ENCODE peak calls at places on chromosomes 16 and 17, in nine cellular contexts. D is CD8-positive, alpha-beta T cell; Q is tibial artery; F is ascending aorta; U is CD8-positive, alpha-beta memory T cell; R is esophagus squamous epithelium; Y is ovary; X is cardiac muscle cell; P is AG04450. K is an unnamed sample.

GRCh38 chr17:59328534-59329095 is 2.8 kb upstream of the YPEL2 start:
- DNase-seq in Q (no peak), P (no peak), F (peak; percentile 62), U (no peak), Y (no peak), X (no peak), D (no peak), R (no peak), K (peak; percentile 37)

GRCh38 chr17:41962768-41963434 is 3.7 kb upstream of the CNP start:
- DNase-seq in D (peak; percentile 69), Y (peak; percentile 84), X (peak; percentile 72), Q (peak; percentile 80), R (no peak), F (peak; percentile 84), U (peak; percentile 50), P (peak; percentile 21), K (peak; percentile 88)

GRCh38 chr17:75250009-75250471 is 11.4 kb downstream of the GGA3 start:
- DNase-seq in F (peak; percentile 81), Q (no peak), P (no peak), Y (no peak), D (peak; percentile 71), R (no peak), X (peak; percentile 70), U (peak; percentile 46), K (no peak)

GRCh38 chr16:17396762-17397498 is 73.8 kb downstream of the XYLT1 start:
- DNase-seq in R (no peak), D (peak; percentile 52), Q (peak; percentile 79), Y (no peak), X (peak; percentile 89), F (no peak), U (peak; percentile 6), P (no peak), K (no peak)

GRCh38 chr17:44400226-44400847 is 10.9 kb upstream of the ITGA2B start:
- DNase-seq in F (no peak), D (no peak), P (peak; percentile 7), R (no peak), U (no peak), Y (no peak), Q (no peak), X (peak; percentile 47), K (no peak)

GRCh38 chr16:25707982-25708583 is 16.3 kb downstream of the HS3ST4 start:
- DNase-seq in Y (no peak), D (no peak), R (no peak), F (no peak), Q (no peak), X (peak; percentile 6), U (no peak), P (no peak), K (peak; percentile 69)

GRCh38 chr17:82613283-82614094 is 34.8 kb downstream of the WDR45B start:
- DNase-seq in Y (no peak), X (no peak), U (no peak), Q (no peak), P (no peak), R (no peak), F (no peak), D (no peak), K (no peak)

GRCh38 chr17:75267146-75267402 is 4.0 kb downstream of the MIF4GD start:
- DNase-seq in D (no peak), F (no peak), X (no peak), Q (no peak), Y (no peak), P (no peak), U (no peak), R (no peak), K (no peak)

GRCh38 chr16:67767953-67768352 is 38.4 kb downstream of the RANBP10 start:
- DNase-seq in P (peak; percentile 39), Y (no peak), R (no peak), X (peak; percentile 66), D (no peak), F (no peak), Q (no peak), U (no peak), K (no peak)

GRCh38 chr17:40532520-40533253 is 31.3 kb upstream of the TNS4 start:
- DNase-seq in X (peak; percentile 81), U (no peak), P (no peak), R (no peak), Y (no peak), F (peak; percentile 53), Q (no peak), D (no peak), K (no peak)

GRCh38 chr17:9239821-9240658 is 218.7 kb downstream of the NTN1 start:
- DNase-seq in D (peak; percentile 65), U (peak; percentile 64), Y (peak; percentile 87), F (peak; percentile 91), X (peak; percentile 69), R (no peak), P (no peak), Q (peak; percentile 95), K (no peak)

GRCh38 chr16:11412965-11413887 is 68.0 kb downstream of the RMI2 start:
- DNase-seq in D (no peak), U (no peak), Y (no peak), R (no peak), X (no peak), P (no peak), Q (no peak), F (no peak), K (no peak)

GRCh38 chr16:89921699-89922476 is 1.3 kb upstream of the TUBB3 start:
- DNase-seq in Q (peak; percentile 81), R (no peak), U (no peak), Y (peak; percentile 81), D (no peak), P (peak; percentile 86), X (peak; percentile 96), F (peak; percentile 92), K (peak; percentile 65)

GRCh38 chr16:88279998-88280397 is 102.8 kb upstream of the ZNF469 start:
- DNase-seq in D (no peak), Q (no peak), X (no peak), P (no peak), Y (no peak), F (no peak), U (no peak), R (no peak), K (no peak)
- H3K9me3 ChIP-seq in D (no peaks in the 10 kb centered on the region), Q (no peaks in the 10 kb centered on the region), X (no peaks in the 10 kb centered on the region), P (peaks cover 38% of the 10 kb centered on the region), Y (no peaks in the 10 kb centered on the region), F (no peaks in the 10 kb centered on the region), U (no peaks in the 10 kb centered on the region), R (no peaks in the 10 kb centered on the region), K (no peaks in the 10 kb centered on the region)

DNA sequence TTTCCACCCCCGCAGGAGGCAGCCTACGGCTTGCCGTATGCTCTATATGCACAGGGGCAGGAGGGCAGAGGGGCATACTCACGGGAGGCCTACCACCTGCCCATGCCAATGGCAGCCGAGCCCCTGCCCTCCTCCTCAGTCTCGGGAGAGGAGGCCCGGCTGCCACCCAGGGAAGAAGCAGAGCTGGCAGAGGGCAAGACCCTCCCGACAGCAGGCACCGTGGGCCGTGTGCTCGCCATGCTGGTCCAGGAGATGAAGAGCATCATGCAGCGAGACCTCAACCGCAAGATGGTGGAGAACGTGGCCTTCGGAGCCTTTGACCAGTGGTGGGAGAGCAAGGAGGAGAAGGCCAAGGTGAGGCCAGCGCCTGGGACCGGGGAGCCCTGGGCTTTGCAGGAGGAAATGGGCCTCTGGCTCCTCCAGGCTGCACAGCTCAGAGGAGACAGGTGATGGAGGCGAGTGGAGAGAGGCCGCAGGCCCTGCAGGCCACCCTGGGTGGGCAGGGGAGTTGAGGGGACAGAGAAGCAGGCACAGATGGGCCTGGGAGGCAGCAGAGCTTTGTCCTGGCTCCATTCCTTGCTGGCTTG is 8.6 kb downstream of the SETD1A start:
- DNase-seq in U (no peak), Y (no peak), P (no peak), F (no peak), R (no peak), Q (no peak), X (no peak), D (no peak), K (no peak)
- H3K9me3 ChIP-seq in U (no peaks in the 10 kb centered on the region), Y (no peaks in the 10 kb centered on the region), P (no peaks in the 10 kb centered on the region), F (no peaks in the 10 kb centered on the region), R (no peaks in the 10 kb centered on the region), Q (no peaks in the 10 kb centered on the region), X (no peaks in the 10 kb centered on the region), D (no peaks in the 10 kb centered on the region), K (no peaks in the 10 kb centered on the region)

GRCh38 chr17:27333410-27333980 is 39.6 kb downstream of the WSB1 start:
- DNase-seq in F (no peak), R (no peak), Y (peak; percentile 45), Q (peak; percentile 77), P (no peak), X (no peak), D (peak; percentile 25), U (no peak), K (no peak)

GRCh38 chr17:27327871-27328270 is 34.0 kb downstream of the WSB1 start:
- DNase-seq in Q (no peak), F (no peak), Y (no peak), U (no peak), D (no peak), R (no peak), X (peak; percentile 72), P (no peak), K (no peak)

GRCh38 chr17:27329146-27329805 is 35.4 kb downstream of the WSB1 start:
- DNase-seq in Y (no peak), U (no peak), Q (no peak), D (no peak), X (no peak), F (peak; percentile 55), R (no peak), P (no peak), K (no peak)

GRCh38 chr17:27332485-27333409 is 38.8 kb downstream of the WSB1 start:
- DNase-seq in F (peak; percentile 99), P (peak; percentile 89), U (peak; percentile 87), Q (peak; percentile 100), Y (peak; percentile 97), X (peak; percentile 99), D (peak; percentile 93), R (peak; percentile 76), K (peak; percentile 97)

DNA sequence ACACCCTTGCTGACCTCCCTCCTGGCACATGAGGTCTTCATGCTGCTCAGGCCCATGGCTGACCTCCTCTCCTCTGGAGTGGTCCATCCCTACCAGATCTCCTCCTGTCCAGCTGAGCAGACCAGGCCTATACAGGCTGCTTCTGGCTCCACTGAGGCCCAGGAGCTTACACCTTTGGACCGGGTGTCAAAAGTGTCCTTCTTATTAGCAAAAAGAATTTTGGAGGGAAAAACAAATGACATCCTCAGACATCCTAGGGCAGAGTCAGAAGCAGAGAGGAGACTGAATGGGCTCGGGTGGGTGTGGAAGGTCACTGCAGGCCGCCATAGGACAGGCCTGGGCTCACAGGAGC is 38.1 kb downstream of the WSB1 start:
- DNase-seq in P (no peak), D (no peak), X (no peak), R (no peak), Q (no peak), Y (no peak), F (no peak), U (no peak), K (no peak)
- H3K9me3 ChIP-seq in P (no peaks in the 10 kb centered on the region), D (no peaks in the 10 kb centered on the region), X (no peaks in the 10 kb centered on the region), R (no peaks in the 10 kb centered on the region), Q (no peaks in the 10 kb centered on the region), Y (no peaks in the 10 kb centered on the region), F (no peaks in the 10 kb centered on the region), U (no peaks in the 10 kb centered on the region), K (no peaks in the 10 kb centered on the region)

DNA sequence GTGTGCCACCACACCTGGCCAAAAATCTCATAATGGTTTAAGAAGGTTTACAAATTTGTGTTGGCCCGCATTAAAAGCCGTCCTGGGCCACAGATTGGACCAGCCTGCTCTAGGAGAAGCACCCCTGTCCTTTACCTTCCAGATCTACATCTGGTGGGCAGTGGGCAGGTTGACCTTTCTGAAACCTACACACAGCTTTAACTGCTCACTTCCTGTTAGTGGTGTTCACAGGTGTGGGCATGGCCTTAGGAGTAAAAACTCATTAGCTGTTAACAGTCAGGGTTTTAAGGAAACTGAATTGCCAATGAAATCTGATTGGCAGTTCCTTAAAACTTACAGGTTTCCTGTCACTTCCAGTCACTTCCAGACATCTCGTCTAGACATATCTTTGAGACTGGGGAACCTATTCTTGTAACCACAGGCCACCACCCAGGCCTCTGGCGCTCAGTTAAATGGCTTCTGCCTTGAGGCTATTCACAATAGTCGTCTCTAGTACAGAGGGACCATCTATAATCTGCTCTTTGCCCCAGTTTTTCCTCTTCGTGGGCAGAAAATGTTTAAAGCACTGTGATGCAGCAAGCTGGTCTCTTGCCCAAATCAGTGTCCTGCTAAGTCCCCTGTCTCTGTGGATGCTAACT is 29.3 kb downstream of the GNGT2 start:
- DNase-seq in Y (no peak), U (no peak), P (no peak), X (no peak), D (no peak), R (no peak), Q (no peak), F (no peak), K (no peak)
- H3K9me3 ChIP-seq in Y (no peaks in the 10 kb centered on the region), U (peaks cover 5% of the 10 kb centered on the region), P (peaks cover 32% of the 10 kb centered on the region), X (peaks cover 3% of the 10 kb centered on the region), D (peaks cover 9% of the 10 kb centered on the region), R (no peaks in the 10 kb centered on the region), Q (peaks cover 5% of the 10 kb centered on the region), F (peaks cover 5% of the 10 kb centered on the region), K (peaks cover 33% of the 10 kb centered on the region)